ENCODE peak calls at places on chromosomes 11 and 22, in seven cellular contexts. B is mesendoderm, T is neuronal stem cell, H is mesenchymal stem cell, S is H9, A is H1, Y is trophoblast cell. C is an unnamed sample.

GRCh38 chr11:92211576-92212167 is 12.9 kb upstream of the FAT3 start:
- DNase-seq in B (peak; percentile 60), T (peak; percentile 33), H (peak; percentile 13), S (peak; percentile 62), A (no peak), Y (peak; percentile 29), C (peak; percentile 33)

GRCh38 chr11:31817621-31818493 is 6.7 kb upstream of the PAX6 start:
- DNase-seq in B (peak; percentile 51), T (peak; percentile 38), H (no peak), S (peak; percentile 78), A (peak; percentile 90), Y (no peak), C (no peak)

GRCh38 chr11:75402002-75402773 is 2.9 kb downstream of the RPS3 start:
- DNase-seq in B (no peak), T (no peak), H (no peak), S (no peak), A (no peak), Y (no peak), C (no peak)

GRCh38 chr11:75815345-75815983 is 454 bp downstream of the UVRAG start:
- DNase-seq in B (peak; percentile 75), T (no peak), H (peak; percentile 73), S (peak; percentile 53), A (peak; percentile 77), Y (peak; percentile 58), C (peak; percentile 29)

GRCh38 chr22:30044369-30044768 is 35.9 kb upstream of the HORMAD2 start:
- DNase-seq in B (no peak), T (no peak), H (peak; percentile 85), S (no peak), A (no peak), Y (peak; percentile 45), C (peak; percentile 93)

GRCh38 chr11:34151916-34152845 is 46.8 kb downstream of the NAT10 start:
- DNase-seq in B (no peak), T (no peak), H (no peak), S (no peak), A (no peak), Y (no peak), C (no peak)

GRCh38 chr22:32144875-32145274 is 14.2 kb downstream of the C22orf42 start:
- DNase-seq in B (no peak), T (no peak), H (no peak), S (no peak), A (no peak), Y (peak; percentile 56), C (no peak)

GRCh38 chr22:38802671-38803121 is 8.8 kb upstream of the DNAL4 start:
- DNase-seq in B (peak; percentile 62), T (no peak), H (peak; percentile 86), S (peak; percentile 43), A (peak; percentile 52), Y (peak; percentile 98), C (peak; percentile 95)

GRCh38 chr11:106281455-106282173 is 204.2 kb downstream of the AASDHPPT start:
- DNase-seq in B (no peak), T (no peak), H (peak; percentile 54), S (no peak), A (no peak), Y (peak; percentile 79), C (peak; percentile 79)

GRCh38 chr22:24137595-24137994 is 43.7 kb upstream of the SUSD2 start:
- DNase-seq in B (no peak), T (no peak), H (peak; percentile 73), S (no peak), A (no peak), Y (peak; percentile 60), C (peak; percentile 86)

GRCh38 chr11:58922475-58922874 is 16.8 kb upstream of the GLYATL1 start:
- DNase-seq in B (no peak), T (no peak), H (no peak), S (no peak), A (no peak), Y (peak; percentile 23), C (no peak)

GRCh38 chr11:2387266-2387982 is 10.3 kb downstream of the CD81 start:
- DNase-seq in B (no peak), T (no peak), H (peak; percentile 47), S (no peak), A (no peak), Y (no peak), C (peak; percentile 52)

GRCh38 chr11:117189941-117190544 is 9.1 kb upstream of the TAGLN start:
- DNase-seq in B (no peak), T (no peak), H (no peak), S (no peak), A (no peak), Y (no peak), C (no peak)

DNA sequence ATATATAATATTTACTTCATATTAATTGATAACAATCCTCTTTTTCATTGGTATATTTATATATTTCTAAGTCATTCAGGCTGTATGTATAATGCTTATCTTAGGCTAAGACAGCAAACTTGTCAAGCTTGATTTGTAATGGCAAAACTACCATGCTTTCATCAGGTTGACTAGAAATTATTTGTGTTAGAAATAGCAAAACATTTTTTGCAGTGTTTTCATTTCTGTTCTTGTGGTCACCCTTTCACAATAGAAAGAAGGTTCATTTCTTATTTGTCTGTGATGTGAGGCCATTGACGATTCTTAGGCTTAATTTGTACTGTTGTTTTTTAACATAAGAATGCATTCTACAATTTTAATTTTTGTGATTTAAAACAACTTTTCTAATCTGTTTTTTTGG is 197.6 kb downstream of the TMEM135 start:
- DNase-seq in B (no peak), T (no peak), H (no peak), S (no peak), A (no peak), Y (peak; percentile 63), C (no peak)
- H2BK5ac ChIP-seq in B (no peak overlapping the region), T (no peak overlapping the region), H (no peak overlapping the region), S (no peak overlapping the region), A (no peak overlapping the region), Y (no peak overlapping the region), C (no peak overlapping the region)

DNA sequence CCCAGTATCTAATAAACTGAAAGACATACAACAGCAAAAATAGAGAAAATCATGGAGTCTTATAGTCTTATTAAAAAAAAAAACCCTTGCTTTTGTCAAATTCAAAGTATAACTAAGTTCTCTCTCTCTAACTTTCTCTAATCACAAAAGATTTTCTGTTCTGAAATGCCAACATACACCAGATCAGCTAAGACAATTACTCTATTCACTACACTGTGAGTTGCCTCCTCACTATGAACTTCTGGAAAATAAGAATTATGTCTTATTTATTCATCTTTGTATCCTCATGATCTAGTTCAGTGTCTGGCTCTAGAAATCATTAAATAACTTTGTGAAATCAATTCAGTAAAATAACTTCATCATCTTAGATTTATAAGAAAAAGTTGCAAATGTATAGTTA is 12.7 kb downstream of the FAM76B start:
- DNase-seq in B (no peak), T (no peak), H (no peak), S (no peak), A (no peak), Y (no peak), C (no peak)
- H2BK5ac ChIP-seq in B (no peak overlapping the region), T (no peak overlapping the region), H (no peak overlapping the region), S (no peak overlapping the region), A (no peak overlapping the region), Y (no peak overlapping the region), C (no peak overlapping the region)

DNA sequence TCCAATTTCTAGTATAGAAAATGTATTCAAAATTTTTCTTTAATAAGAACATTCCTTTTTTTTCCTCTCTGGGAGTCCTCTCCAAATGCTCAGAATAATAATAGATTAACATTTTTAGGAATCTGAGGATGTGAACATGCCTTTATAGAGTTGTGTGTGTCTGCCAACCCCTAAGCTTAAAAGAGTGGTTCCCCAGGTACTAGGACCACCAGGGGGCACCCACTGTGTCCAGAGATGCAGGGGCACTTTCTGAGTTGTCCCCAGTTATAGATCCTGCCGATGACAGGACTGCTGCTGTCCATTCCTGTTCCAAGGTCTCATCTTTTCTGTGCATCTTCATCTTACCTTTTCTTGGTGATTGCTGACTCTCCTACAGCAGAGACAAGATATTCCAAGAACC is 27.0 kb upstream of the MICAL2 start:
- DNase-seq in B (peak; percentile 29), T (no peak), H (no peak), S (no peak), A (no peak), Y (peak; percentile 49), C (no peak)
- H2BK5ac ChIP-seq in B (no peak overlapping the region), T (no peak overlapping the region), H (no peak overlapping the region), S (no peak overlapping the region), A (no peak overlapping the region), Y (no peak overlapping the region), C (peak overlapping the region; percentile 100)

DNA sequence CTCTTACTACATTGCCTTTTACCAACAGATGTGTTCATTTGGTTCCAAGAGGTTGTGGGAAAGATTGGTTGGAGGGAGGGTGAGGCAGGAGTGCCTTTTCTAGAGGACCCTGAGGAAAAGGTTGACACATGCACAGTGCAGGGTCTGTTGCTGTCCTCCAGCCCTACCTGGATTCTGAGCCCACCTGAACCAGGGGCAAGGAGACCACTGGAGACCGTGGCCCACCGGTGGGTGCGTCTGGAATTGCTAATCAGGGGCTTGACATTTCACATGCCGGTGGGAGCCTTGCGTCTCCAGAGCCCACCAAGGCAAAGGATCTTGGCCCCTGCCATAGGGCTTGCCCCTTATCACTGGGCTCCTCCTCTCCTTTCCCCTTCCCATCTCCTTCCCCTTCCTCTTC is 80.4 kb upstream of the ZBED5 start:
- DNase-seq in B (no peak), T (no peak), H (no peak), S (no peak), A (no peak), Y (no peak), C (no peak)
- H2BK5ac ChIP-seq in B (no peak overlapping the region), T (no peak overlapping the region), H (no peak overlapping the region), S (no peak overlapping the region), A (no peak overlapping the region), Y (no peak overlapping the region), C (no peak overlapping the region)

C was measured in IMR-90.